ENCODE peak calls at places on chromosomes 12 and 14, in ten cellular contexts. E is T-helper 1 cell, W is left ventricle myocardium inferior, B is tibial nerve, X is GM23248, Q is astrocyte, T is NCI-H1694 treated with DMSO at 0.1 percent for 48 hours, V is NCI-H345, C is NCI-H774, S is nephron progenitor cell. A is an unnamed sample.
A peak's percentile ranks its signal among the peaks of the same experiment; 100 is the strongest.

GRCh38 chr12:25942709-25943108 is 15.8 kb upstream of the RASSF8 start:
- DNase-seq in E (no peak), W (no peak), B (no peak), X (peak; percentile 37), Q (no peak), T (no peak), V (no peak), C (no peak), S (no peak), A (no peak)

GRCh38 chr12:22533155-22533554 is 11.2 kb downstream of the C2CD5 start:
- DNase-seq in E (no peak), W (no peak), B (no peak), X (no peak), Q (no peak), T (no peak), V (no peak), C (no peak), S (no peak), A (no peak)

GRCh38 chr14:61526405-61527312 is 168.7 kb upstream of the HIF1A start:
- DNase-seq in E (no peak), W (peak; percentile 59), B (no peak), X (peak; percentile 3), Q (no peak), T (no peak), V (peak; percentile 5), C (no peak), S (no peak), A (peak; percentile 90)

GRCh38 chr12:119721306-119721705 is 53.4 kb downstream of the PRKAB1 start:
- DNase-seq in E (no peak), W (no peak), B (no peak), X (no peak), Q (no peak), T (no peak), V (no peak), C (no peak), S (no peak), A (no peak)

GRCh38 chr12:98402671-98403070 is 112.7 kb upstream of the TMPO start:
- DNase-seq in E (no peak), W (no peak), B (no peak), X (no peak), Q (no peak), T (no peak), V (no peak), C (no peak), S (no peak), A (no peak)

GRCh38 chr12:125122668-125123067 is 57.4 kb downstream of the AACS start:
- DNase-seq in E (no peak), W (no peak), B (no peak), X (no peak), Q (no peak), T (no peak), V (no peak), C (no peak), S (no peak), A (no peak)

GRCh38 chr12:29278673-29279420 is 102.1 kb downstream of the ERGIC2 start:
- DNase-seq in E (no peak), W (no peak), B (no peak), X (peak; percentile 53), Q (peak; percentile 52), T (no peak), V (no peak), C (no peak), S (no peak), A (no peak)

GRCh38 chr12:14868916-14869315 is 16.7 kb downstream of the MGP start:
- DNase-seq in E (no peak), W (no peak), B (no peak), X (peak; percentile 11), Q (no peak), T (no peak), V (no peak), C (no peak), S (no peak), A (no peak)

GRCh38 chr12:19432309-19433170 is 6.8 kb upstream of the AEBP2 start:
- DNase-seq in E (no peak), W (no peak), B (no peak), X (no peak), Q (no peak), T (no peak), V (no peak), C (no peak), S (no peak), A (no peak)

GRCh38 chr14:59422069-59422881 is 42.9 kb downstream of the GPR135 start:
- DNase-seq in E (no peak), W (no peak), B (no peak), X (no peak), Q (no peak), T (peak; percentile 55), V (no peak), C (no peak), S (no peak), A (peak; percentile 29)

GRCh38 chr12:21025656-21026055 is 105.3 kb upstream of the SLCO1B1 start:
- DNase-seq in E (no peak), W (no peak), B (no peak), X (no peak), Q (no peak), T (no peak), V (no peak), C (no peak), S (no peak), A (no peak)

GRCh38 chr12:3973269-3973884 is 100.2 kb upstream of the PARP11 start:
- DNase-seq in E (no peak), W (no peak), B (no peak), X (no peak), Q (no peak), T (no peak), V (no peak), C (no peak), S (no peak), A (no peak)

GRCh38 chr12:108668532-108668931 is 34.8 kb upstream of the SELPLG start:
- DNase-seq in E (no peak), W (no peak), B (no peak), X (peak; percentile 61), Q (no peak), T (no peak), V (no peak), C (no peak), S (no peak), A (no peak)

GRCh38 chr12:121464331-121464730 is 64.4 kb downstream of the RNF34 start:
- DNase-seq in E (no peak), W (no peak), B (no peak), X (no peak), Q (no peak), T (no peak), V (no peak), C (no peak), S (no peak), A (no peak)

GRCh38 chr14:96149131-96149530 is 55.5 kb upstream of the BDKRB2 start:
- DNase-seq in E (no peak), W (no peak), B (no peak), X (peak; percentile 18), Q (no peak), T (no peak), V (no peak), C (no peak), S (no peak), A (no peak)

GRCh38 chr12:124453419-124454351 is 113.7 kb downstream of the NCOR2 start:
- DNase-seq in E (peak; percentile 75), W (peak; percentile 86), B (peak; percentile 66), X (peak; percentile 86), Q (peak; percentile 56), T (no peak), V (no peak), C (no peak), S (peak; percentile 39), A (peak; percentile 80)

A was measured in endothelial cell of umbilical vein.